ENCODE peak calls at places on chromosomes 2 and 18, in five cellular contexts. One of them, this sample, is unnamed.

GRCh38 chr2:41736105-41736567 is 311.7 kb upstream of the PKDCC start:
- DNase-seq in HepG2: no peak
- DNase-seq in H1: no peak
- DNase-seq in NT2/D1: no peak
- DNase-seq in GM12878: peak; percentile 36
- DNase-seq in this sample: no peak

GRCh38 chr2:42951263-42951938 is 159.0 kb upstream of the HAAO start:
- DNase-seq in H1: no peak
- DNase-seq in NT2/D1: no peak
- DNase-seq in HepG2: no peak
- DNase-seq in GM12878: no peak
- DNase-seq in this sample: no peak

GRCh38 chr2:236174608-236175001 is 6.4 kb upstream of the GBX2 start:
- DNase-seq in NT2/D1: no peak
- DNase-seq in H1: no peak
- DNase-seq in HepG2: no peak
- DNase-seq in GM12878: no peak
- DNase-seq in this sample: no peak

GRCh38 chr18:61574665-61575064 is 241.4 kb downstream of the CDH20 start:
- DNase-seq in GM12878: no peak
- DNase-seq in HepG2: no peak
- DNase-seq in NT2/D1: no peak
- DNase-seq in H1: no peak
- DNase-seq in this sample: no peak

GRCh38 chr2:7586898-7587297 is 669.7 kb downstream of the RNF144A start:
- DNase-seq in H1: no peak
- DNase-seq in NT2/D1: no peak
- DNase-seq in HepG2: no peak
- DNase-seq in GM12878: no peak
- DNase-seq in this sample: no peak

GRCh38 chr2:169007941-169008340 is 23.2 kb downstream of the ABCB11 start:
- DNase-seq in HepG2: no peak
- DNase-seq in GM12878: no peak
- DNase-seq in NT2/D1: no peak
- DNase-seq in H1: no peak
- DNase-seq in this sample: no peak

GRCh38 chr2:109322111-109322510 is 193.1 kb downstream of the SH3RF3 start:
- DNase-seq in NT2/D1: no peak
- DNase-seq in H1: no peak
- DNase-seq in HepG2: no peak
- DNase-seq in GM12878: no peak
- DNase-seq in this sample: no peak

GRCh38 chr2:139669675-139670074 is 889.5 kb upstream of the NXPH2 start:
- DNase-seq in NT2/D1: no peak
- DNase-seq in GM12878: no peak
- DNase-seq in H1: no peak
- DNase-seq in HepG2: no peak
- DNase-seq in this sample: no peak

GRCh38 chr18:79599503-79599931 is 80.1 kb upstream of the CTDP1 start:
- DNase-seq in H1: no peak
- DNase-seq in HepG2: no peak
- DNase-seq in GM12878: no peak
- DNase-seq in NT2/D1: no peak
- DNase-seq in this sample: no peak

GRCh38 chr2:34242741-34243123 is 643.6 kb upstream of the FAM98A start:
- DNase-seq in NT2/D1: no peak
- DNase-seq in GM12878: no peak
- DNase-seq in HepG2: no peak
- DNase-seq in H1: no peak
- DNase-seq in this sample: no peak

GRCh38 chr2:202261531-202261930 is 4.0 kb upstream of the NOP58 start:
- DNase-seq in H1: no peak
- DNase-seq in HepG2: no peak
- DNase-seq in GM12878: no peak
- DNase-seq in NT2/D1: no peak
- DNase-seq in this sample: no peak

GRCh38 chr2:61763605-61764034 is 90.2 kb downstream of the FAM161A start:
- DNase-seq in GM12878: no peak
- DNase-seq in H1: no peak
- DNase-seq in NT2/D1: no peak
- DNase-seq in HepG2: peak; percentile 45
- DNase-seq in this sample: peak; percentile 73

DNA sequence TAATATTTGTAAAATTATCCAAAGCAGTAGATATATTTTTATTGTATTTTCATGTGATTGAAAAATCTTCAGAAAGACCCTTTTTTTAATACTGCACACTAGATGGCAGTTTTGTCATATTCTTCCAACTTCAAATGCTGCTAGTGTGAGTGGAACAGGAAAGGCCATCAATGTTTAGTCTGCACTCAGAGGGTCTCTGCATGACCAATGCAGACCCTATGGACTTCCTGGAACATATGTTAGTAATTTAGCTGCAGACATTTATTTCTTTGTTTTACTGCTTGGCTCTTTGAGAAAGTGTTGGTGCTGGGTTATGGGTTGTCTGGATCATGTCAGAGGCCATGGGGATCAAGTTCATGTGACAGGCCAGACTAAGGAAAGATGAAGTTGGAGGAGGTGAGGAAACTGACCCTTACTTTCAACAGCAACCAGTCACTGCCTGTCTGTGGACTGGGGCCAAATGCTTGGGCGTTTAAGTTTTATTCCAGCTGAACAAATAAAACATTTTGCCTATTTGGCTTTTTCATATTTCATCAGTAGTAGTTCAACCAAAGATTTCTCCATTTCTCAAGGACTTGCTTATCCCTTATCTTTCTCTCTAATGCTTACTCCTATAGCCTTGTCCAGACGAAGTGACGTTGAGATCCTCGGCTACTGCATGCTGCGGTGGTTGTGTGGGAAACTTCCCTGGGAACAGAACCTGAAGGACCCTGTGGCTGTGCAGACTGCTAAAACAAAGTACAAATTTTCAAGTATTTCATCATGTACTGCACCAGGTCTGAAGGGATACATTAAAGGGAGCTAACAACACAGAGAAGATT is 84.8 kb downstream of the VRK2 start:
- DNase-seq in NT2/D1: no peak
- DNase-seq in H1: no peak
- DNase-seq in GM12878: no peak
- DNase-seq in HepG2: peak; percentile 15
- DNase-seq in this sample: no peak
- TF ChIP-seq SUZ12 in NT2/D1: no peak
- TF ChIP-seq SUZ12 in H1: no peak
- TF ChIP-seq SUZ12 in GM12878: no peak
- TF ChIP-seq SUZ12 in HepG2: no peak
- TF ChIP-seq SUZ12 in this sample: no peak

DNA sequence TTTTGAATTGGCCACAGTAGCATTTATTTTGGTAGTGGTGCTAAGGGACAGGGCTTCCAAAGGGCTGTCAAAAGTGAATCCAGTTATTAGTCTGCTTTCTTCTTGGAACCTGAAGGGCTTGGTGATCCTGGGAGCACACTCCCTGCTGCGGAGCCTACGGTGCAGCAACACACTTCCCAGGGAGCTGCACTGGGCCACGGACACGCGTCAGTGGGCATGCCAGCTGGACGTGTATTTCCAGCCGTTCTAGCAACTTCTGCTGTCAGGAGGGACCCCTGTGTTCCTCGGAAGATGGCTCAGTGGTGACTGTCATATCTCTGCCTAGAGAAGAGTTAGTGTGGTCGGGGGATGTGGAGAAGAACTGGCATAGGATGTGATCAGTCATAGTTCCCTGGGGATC is 204.6 kb downstream of the SOCS6 start:
- DNase-seq in H1: no peak
- DNase-seq in NT2/D1: no peak
- DNase-seq in GM12878: no peak
- DNase-seq in HepG2: no peak
- DNase-seq in this sample: no peak
- TF ChIP-seq SUZ12 in H1: no peak
- TF ChIP-seq SUZ12 in NT2/D1: no peak
- TF ChIP-seq SUZ12 in GM12878: no peak
- TF ChIP-seq SUZ12 in HepG2: no peak
- TF ChIP-seq SUZ12 in this sample: no peak

GRCh38 chr2:241855245-241855887 is 3.3 kb downstream of the PDCD1 start:
- DNase-seq in GM12878: no peak
- DNase-seq in H1: no peak
- DNase-seq in HepG2: no peak
- DNase-seq in NT2/D1: no peak
- DNase-seq in this sample: no peak
- TF ChIP-seq SUZ12 in GM12878: no peak
- TF ChIP-seq SUZ12 in H1: no peak
- TF ChIP-seq SUZ12 in HepG2: no peak
- TF ChIP-seq SUZ12 in NT2/D1: no peak
- TF ChIP-seq SUZ12 in this sample: no peak

DNA sequence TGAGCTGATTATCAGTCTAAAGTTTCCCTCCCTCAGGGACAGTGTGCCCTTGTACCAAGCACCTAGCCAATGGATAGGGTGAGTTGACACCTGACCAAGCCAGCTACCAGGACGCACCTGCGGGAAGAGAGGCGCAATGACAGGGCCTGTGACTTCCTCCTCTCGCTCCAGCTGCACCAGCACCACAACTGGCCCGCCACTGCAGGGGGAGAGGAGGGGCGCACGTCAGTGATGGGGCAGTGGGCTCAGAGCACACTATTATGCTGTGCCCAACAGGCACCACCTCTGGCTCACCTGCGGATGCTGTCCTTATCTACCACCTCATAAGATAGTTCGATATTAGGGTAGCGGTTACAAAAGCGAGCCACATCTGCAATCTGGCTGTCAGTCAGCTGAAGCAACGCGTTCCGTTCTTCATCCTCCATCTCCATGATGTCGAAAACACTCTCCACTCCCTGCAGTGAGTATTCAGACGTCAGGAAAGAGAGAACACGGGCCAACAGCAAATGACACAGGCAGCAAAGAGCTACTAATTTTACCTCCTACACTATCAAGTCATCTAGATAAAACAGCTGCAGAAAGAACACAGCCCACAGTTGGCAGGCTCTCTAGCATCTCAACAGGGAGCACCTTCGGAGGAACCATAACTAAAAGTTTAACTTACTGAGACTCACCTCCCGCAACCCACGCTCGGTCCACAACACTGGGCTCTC is 10.9 kb downstream of the CIAO1 start:
- DNase-seq in H1: no peak
- DNase-seq in HepG2: no peak
- DNase-seq in NT2/D1: no peak
- DNase-seq in GM12878: no peak
- DNase-seq in this sample: no peak
- TF ChIP-seq SUZ12 in H1: no peak
- TF ChIP-seq SUZ12 in HepG2: no peak
- TF ChIP-seq SUZ12 in NT2/D1: no peak
- TF ChIP-seq SUZ12 in GM12878: no peak
- TF ChIP-seq SUZ12 in this sample: no peak

DNA sequence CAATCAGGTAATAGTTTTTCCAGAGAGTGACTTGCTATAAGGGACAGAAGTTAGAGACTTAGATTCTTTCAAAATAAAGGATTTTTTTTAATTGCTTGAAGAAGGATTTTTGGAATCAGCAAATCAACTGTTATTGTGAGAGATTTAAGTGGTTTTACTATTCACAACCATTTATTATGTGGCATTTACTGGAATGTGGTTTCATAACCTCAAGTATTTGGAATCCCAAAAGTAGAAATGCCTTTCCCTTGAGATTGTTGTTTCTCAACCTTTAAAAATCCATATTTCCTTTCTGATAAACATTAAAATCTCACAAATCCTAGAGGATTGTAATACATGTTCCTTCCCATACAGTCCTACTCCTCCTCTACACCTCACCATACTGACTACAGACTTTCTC is 5.0 kb downstream of the TANK start:
- DNase-seq in H1: no peak
- DNase-seq in NT2/D1: no peak
- DNase-seq in HepG2: no peak
- DNase-seq in GM12878: no peak
- DNase-seq in this sample: no peak
- TF ChIP-seq SUZ12 in H1: no peak
- TF ChIP-seq SUZ12 in NT2/D1: no peak
- TF ChIP-seq SUZ12 in HepG2: no peak
- TF ChIP-seq SUZ12 in GM12878: no peak
- TF ChIP-seq SUZ12 in this sample: no peak

This sample was measured in HEK293T.